ENCODE peak calls at places on chromosomes 7 and 10, in five cellular contexts. One of them, this sample, is unnamed.

GRCh38 chr7:20083781-20084180 is 133.4 kb downstream of the MACC1 start:
- DNase-seq in mesendoderm: peak
- DNase-seq in mesenchymal stem cell: peak
- DNase-seq in H9: no peak
- DNase-seq in IMR-90: peak
- DNase-seq in this sample: no peak

GRCh38 chr7:27139335-27140107 is 4.0 kb downstream of the HOXA5 start:
- DNase-seq in IMR-90: no peak
- DNase-seq in H9: peak
- DNase-seq in mesenchymal stem cell: peak
- DNase-seq in mesendoderm: no peak
- DNase-seq in this sample: no peak

GRCh38 chr7:141481971-141482370 is 69.2 kb upstream of the AGK start:
- DNase-seq in H9: no peak
- DNase-seq in mesendoderm: no peak
- DNase-seq in IMR-90: no peak
- DNase-seq in mesenchymal stem cell: no peak
- DNase-seq in this sample: no peak

GRCh38 chr7:29564455-29565185 is 985 bp downstream of the PRR15 start:
- DNase-seq in IMR-90: peak
- DNase-seq in mesendoderm: peak
- DNase-seq in mesenchymal stem cell: peak
- DNase-seq in H9: peak
- DNase-seq in this sample: no peak

GRCh38 chr7:36923831-36924555 is 199.7 kb upstream of the AOAH start:
- DNase-seq in mesenchymal stem cell: peak
- DNase-seq in IMR-90: no peak
- DNase-seq in mesendoderm: no peak
- DNase-seq in H9: no peak
- DNase-seq in this sample: no peak

GRCh38 chr10:86671419-86671818 is 3.1 kb downstream of the LDB3 start:
- DNase-seq in H9: no peak
- DNase-seq in mesenchymal stem cell: no peak
- DNase-seq in IMR-90: no peak
- DNase-seq in mesendoderm: no peak
- DNase-seq in this sample: no peak

GRCh38 chr7:77425151-77426051 is 9.3 kb upstream of the GSAP start:
- DNase-seq in IMR-90: peak
- DNase-seq in H9: peak
- DNase-seq in mesenchymal stem cell: peak
- DNase-seq in mesendoderm: peak
- DNase-seq in this sample: peak

GRCh38 chr10:13421382-13421917 is 73.4 kb upstream of the SEPHS1 start:
- DNase-seq in mesendoderm: no peak
- DNase-seq in mesenchymal stem cell: no peak
- DNase-seq in IMR-90: no peak
- DNase-seq in H9: no peak
- DNase-seq in this sample: no peak

GRCh38 chr10:1368772-1369171 is 312.6 kb downstream of the WDR37 start:
- DNase-seq in mesenchymal stem cell: peak
- DNase-seq in IMR-90: no peak
- DNase-seq in H9: peak
- DNase-seq in mesendoderm: peak
- DNase-seq in this sample: peak

GRCh38 chr10:77619964-77620703 is 17.5 kb downstream of the KCNMA1 start:
- DNase-seq in H9: no peak
- DNase-seq in IMR-90: no peak
- DNase-seq in mesenchymal stem cell: no peak
- DNase-seq in mesendoderm: no peak
- DNase-seq in this sample: no peak

GRCh38 chr7:102284891-102285540 is 1.7 kb upstream of the SH2B2 start:
- DNase-seq in mesenchymal stem cell: no peak
- DNase-seq in mesendoderm: no peak
- DNase-seq in H9: no peak
- DNase-seq in IMR-90: no peak
- DNase-seq in this sample: no peak

GRCh38 chr10:92756233-92757065 is 66.7 kb downstream of the HHEX start:
- DNase-seq in mesendoderm: peak
- DNase-seq in IMR-90: peak
- DNase-seq in H9: no peak
- DNase-seq in mesenchymal stem cell: no peak
- DNase-seq in this sample: no peak

GRCh38 chr7:47573758-47574472 is 8.0 kb downstream of the TNS3 start:
- DNase-seq in mesenchymal stem cell: peak
- DNase-seq in IMR-90: peak
- DNase-seq in mesendoderm: no peak
- DNase-seq in H9: no peak
- DNase-seq in this sample: no peak

GRCh38 chr10:87664276-87664687 is 4.6 kb downstream of the PAPSS2 start:
- DNase-seq in mesendoderm: no peak
- DNase-seq in IMR-90: no peak
- DNase-seq in H9: no peak
- DNase-seq in mesenchymal stem cell: no peak
- DNase-seq in this sample: no peak

GRCh38 chr10:48509061-48509772 is 95.7 kb downstream of the ARHGAP22 start:
- DNase-seq in mesenchymal stem cell: no peak
- DNase-seq in H9: no peak
- DNase-seq in mesendoderm: no peak
- DNase-seq in IMR-90: no peak
- DNase-seq in this sample: no peak

GRCh38 chr10:104441601-104442000 is 88.0 kb downstream of the CFAP58 start:
- DNase-seq in mesenchymal stem cell: peak
- DNase-seq in mesendoderm: peak
- DNase-seq in H9: no peak
- DNase-seq in IMR-90: peak
- DNase-seq in this sample: no peak

GRCh38 chr10:120950103-120950561 is 99.0 kb downstream of the WDR11 start:
- DNase-seq in mesendoderm: peak
- DNase-seq in mesenchymal stem cell: peak
- DNase-seq in H9: peak
- DNase-seq in IMR-90: peak
- DNase-seq in this sample: peak

GRCh38 chr10:6204063-6204340 is 1.3 kb downstream of the PFKFB3 start:
- DNase-seq in mesenchymal stem cell: peak
- DNase-seq in IMR-90: no peak
- DNase-seq in H9: peak
- DNase-seq in mesendoderm: peak
- DNase-seq in this sample: peak

GRCh38 chr7:158077441-158077840 is 510.2 kb downstream of the PTPRN2 start:
- DNase-seq in mesenchymal stem cell: no peak
- DNase-seq in mesendoderm: no peak
- DNase-seq in IMR-90: no peak
- DNase-seq in H9: no peak
- DNase-seq in this sample: no peak

GRCh38 chr7:35483568-35483967 is 211.4 kb downstream of the HERPUD2 start:
- DNase-seq in IMR-90: no peak
- DNase-seq in mesenchymal stem cell: no peak
- DNase-seq in H9: no peak
- DNase-seq in mesendoderm: no peak
- DNase-seq in this sample: no peak

GRCh38 chr7:117472335-117472734 is 7.5 kb upstream of the CFTR start:
- DNase-seq in H9: no peak
- DNase-seq in mesendoderm: no peak
- DNase-seq in mesenchymal stem cell: no peak
- DNase-seq in IMR-90: no peak
- DNase-seq in this sample: no peak

GRCh38 chr10:47165711-47166404 is 134.1 kb upstream of the GDF10 start:
- DNase-seq in IMR-90: peak
- DNase-seq in mesendoderm: no peak
- DNase-seq in H9: peak
- DNase-seq in mesenchymal stem cell: no peak
- DNase-seq in this sample: no peak

GRCh38 chr7:100211342-100211780 is 8.4 kb upstream of the PVRIG start:
- DNase-seq in H9: no peak
- DNase-seq in IMR-90: no peak
- DNase-seq in mesendoderm: no peak
- DNase-seq in mesenchymal stem cell: no peak
- DNase-seq in this sample: no peak

GRCh38 chr7:158382363-158382988 is 205.1 kb downstream of the PTPRN2 start:
- DNase-seq in H9: no peak
- DNase-seq in mesendoderm: no peak
- DNase-seq in IMR-90: no peak
- DNase-seq in mesenchymal stem cell: no peak
- DNase-seq in this sample: no peak

GRCh38 chr7:96061844-96062243 is 260.1 kb downstream of the SLC25A13 start:
- DNase-seq in H9: no peak
- DNase-seq in IMR-90: no peak
- DNase-seq in mesendoderm: no peak
- DNase-seq in mesenchymal stem cell: no peak
- DNase-seq in this sample: no peak

GRCh38 chr7:73912223-73912622 is 51.3 kb downstream of the TMEM270 start:
- DNase-seq in H9: no peak
- DNase-seq in mesendoderm: no peak
- DNase-seq in mesenchymal stem cell: no peak
- DNase-seq in IMR-90: no peak
- DNase-seq in this sample: no peak

GRCh38 chr7:142263598-142264380 is 5.9 kb upstream of the PRSS58 start:
- DNase-seq in mesendoderm: no peak
- DNase-seq in H9: no peak
- DNase-seq in mesenchymal stem cell: no peak
- DNase-seq in IMR-90: no peak
- DNase-seq in this sample: no peak

DNA sequence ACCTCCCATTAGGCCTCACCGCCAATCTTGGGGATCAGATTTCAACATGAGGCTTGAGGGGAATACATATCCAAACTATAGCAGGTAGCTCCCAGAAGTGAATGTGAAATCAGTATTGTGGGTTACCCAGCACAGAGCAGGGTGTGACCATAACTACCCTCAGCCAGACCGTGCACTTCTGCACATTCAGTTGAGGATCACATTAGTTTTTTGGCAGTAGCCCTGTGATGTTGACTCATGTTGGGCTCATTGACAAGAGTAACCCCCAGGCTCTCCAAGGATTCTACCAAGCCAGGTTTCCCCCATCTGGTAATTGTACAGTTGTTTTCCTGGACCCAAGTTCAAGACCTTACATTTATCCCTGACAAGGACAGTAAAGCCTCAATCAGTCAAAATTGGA is 11.7 kb upstream of the CPA4 start:
- DNase-seq in IMR-90: peak
- DNase-seq in mesendoderm: no peak
- DNase-seq in mesenchymal stem cell: no peak
- DNase-seq in H9: no peak
- DNase-seq in this sample: no peak
- H2BK120ac ChIP-seq in IMR-90: no peak
- H2BK120ac ChIP-seq in mesendoderm: no peak
- H2BK120ac ChIP-seq in mesenchymal stem cell: no peak
- H2BK120ac ChIP-seq in H9: no peak
- H2BK120ac ChIP-seq in this sample: no peak

DNA sequence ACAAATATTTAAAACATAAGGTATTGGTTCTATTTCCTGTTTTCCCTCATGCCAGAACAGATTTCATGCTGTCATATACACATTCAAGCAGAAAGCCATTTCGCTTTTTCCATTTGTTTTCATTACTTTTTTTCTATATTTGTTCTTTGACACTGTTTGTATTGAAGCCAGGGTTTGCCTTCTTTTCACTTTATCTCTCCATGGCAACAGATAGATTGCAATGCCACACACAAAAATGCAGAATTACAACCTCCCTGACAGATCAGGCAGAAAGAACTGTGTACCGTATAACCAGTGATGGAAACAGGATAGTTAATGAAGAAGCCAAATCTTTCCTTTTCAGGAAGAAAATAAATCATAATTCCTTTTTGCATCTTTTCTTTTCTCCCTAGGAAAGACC is 103.0 kb upstream of the PCGF5 start:
- DNase-seq in mesenchymal stem cell: no peak
- DNase-seq in H9: no peak
- DNase-seq in mesendoderm: no peak
- DNase-seq in IMR-90: no peak
- DNase-seq in this sample: no peak
- H3K4me2 ChIP-seq in mesenchymal stem cell: no peak
- H3K4me2 ChIP-seq in H9: no peak
- H3K4me2 ChIP-seq in mesendoderm: no peak
- H3K4me2 ChIP-seq in IMR-90: no peak
- H3K4me2 ChIP-seq in this sample: no peak

GRCh38 chr7:150405584-150406310 is 26.6 kb downstream of the ZNF775 start:
- DNase-seq in mesenchymal stem cell: peak
- DNase-seq in H9: peak
- DNase-seq in mesendoderm: no peak
- DNase-seq in IMR-90: peak
- DNase-seq in this sample: no peak

GRCh38 chr7:150404785-150405583 is 25.9 kb downstream of the ZNF775 start:
- DNase-seq in mesendoderm: peak
- DNase-seq in mesenchymal stem cell: peak
- DNase-seq in IMR-90: peak
- DNase-seq in H9: peak
- DNase-seq in this sample: peak

GRCh38 chr7:150406565-150407421 is 27.7 kb downstream of the ZNF775 start:
- DNase-seq in IMR-90: peak
- DNase-seq in mesenchymal stem cell: peak
- DNase-seq in mesendoderm: no peak
- DNase-seq in H9: no peak
- DNase-seq in this sample: no peak

GRCh38 chr7:150407588-150408392 is 28.7 kb downstream of the ZNF775 start:
- DNase-seq in IMR-90: no peak
- DNase-seq in mesendoderm: no peak
- DNase-seq in H9: no peak
- DNase-seq in mesenchymal stem cell: no peak
- DNase-seq in this sample: no peak

DNA sequence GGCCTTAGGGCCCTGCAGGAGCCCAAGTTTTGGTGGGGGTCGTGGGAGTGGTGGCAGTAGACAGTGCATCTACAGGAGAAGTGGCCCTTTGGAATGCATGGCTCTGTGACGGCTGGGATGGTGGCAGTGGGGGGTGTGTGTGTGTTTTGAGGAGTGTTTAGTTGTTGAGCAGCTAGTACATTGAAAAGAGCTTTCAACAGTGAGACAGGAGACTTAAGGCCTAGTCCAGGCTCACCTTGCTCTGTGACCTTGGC is 27.1 kb downstream of the ZNF775 start:
- DNase-seq in H9: no peak
- DNase-seq in mesenchymal stem cell: no peak
- DNase-seq in IMR-90: no peak
- DNase-seq in mesendoderm: no peak
- DNase-seq in this sample: no peak
- H2BK120ac ChIP-seq in H9: no peak
- H2BK120ac ChIP-seq in mesenchymal stem cell: no peak
- H2BK120ac ChIP-seq in IMR-90: peak
- H2BK120ac ChIP-seq in mesendoderm: no peak
- H2BK120ac ChIP-seq in this sample: no peak

DNA sequence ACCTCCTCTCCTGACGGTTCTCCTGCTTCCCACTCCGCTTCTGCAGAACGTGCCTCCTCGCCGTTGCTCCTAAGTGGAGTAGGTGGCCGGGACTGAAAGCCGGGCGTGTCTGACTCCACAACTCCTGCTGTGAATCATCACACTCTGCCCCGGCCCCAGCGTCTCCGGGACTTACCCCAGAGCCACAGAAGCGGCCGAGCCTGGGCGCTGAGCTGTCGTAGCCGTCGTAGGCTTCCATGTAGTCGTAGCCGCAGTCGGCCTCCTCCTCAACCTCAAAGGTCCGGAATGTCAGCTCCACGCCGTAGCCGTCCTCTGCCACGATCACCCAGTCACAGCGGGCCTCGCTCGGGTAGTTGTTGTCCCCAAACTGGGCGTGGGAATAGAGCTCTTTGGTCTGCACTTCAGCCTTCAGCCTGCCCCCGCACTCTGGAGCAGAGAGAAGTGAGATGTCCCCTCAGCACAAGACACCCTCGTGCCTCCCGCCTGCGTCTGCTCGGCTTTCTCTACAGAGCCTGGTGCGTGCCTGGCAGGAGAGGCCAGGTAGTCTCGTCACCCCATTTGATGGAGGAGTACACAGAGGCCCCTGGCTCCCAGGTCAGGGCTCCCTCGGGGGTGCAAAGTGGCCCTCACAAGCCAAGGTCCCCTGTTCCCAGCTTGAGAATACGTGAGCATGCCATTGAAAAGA is 11.2 kb upstream of the OPALIN start:
- DNase-seq in mesendoderm: no peak
- DNase-seq in IMR-90: no peak
- DNase-seq in H9: no peak
- DNase-seq in mesenchymal stem cell: no peak
- DNase-seq in this sample: no peak
- H3K4me2 ChIP-seq in mesendoderm: no peak
- H3K4me2 ChIP-seq in IMR-90: no peak
- H3K4me2 ChIP-seq in H9: no peak
- H3K4me2 ChIP-seq in mesenchymal stem cell: no peak
- H3K4me2 ChIP-seq in this sample: no peak